ENCODE peak calls at places on chromosome 11, in eight cellular contexts. H is BJ; D is AG04450; F is hepatocyte; T is ovary; Q is HFF-Myc; X is CD8-positive, alpha-beta T cell; U is heart right ventricle. Z is an unnamed sample.

GRCh38 chr11:9144828-9145227 is 53.4 kb upstream of the SCUBE2 start:
- DNase-seq in H (no peak), Q (no peak), T (no peak), D (no peak), F (no peak), U (no peak), X (no peak), Z (peak)

GRCh38 chr11:73875840-73876239 is 806 bp downstream of the COA4 start:
- DNase-seq in T (no peak), U (no peak), D (no peak), H (no peak), F (peak), X (no peak), Q (no peak), Z (no peak)

GRCh38 chr11:44556735-44557409 is 8.6 kb upstream of the CD82 start:
- DNase-seq in T (peak), D (no peak), U (peak), F (peak), H (no peak), Q (no peak), X (peak), Z (peak)

GRCh38 chr11:40746282-40746681 is 713.2 kb downstream of the LRRC4C start:
- DNase-seq in U (no peak), H (no peak), Q (no peak), F (no peak), T (no peak), D (no peak), X (no peak), Z (no peak)

GRCh38 chr11:121914508-121914907 is 201.5 kb downstream of the BLID start:
- DNase-seq in U (no peak), X (no peak), D (no peak), Q (no peak), F (no peak), T (no peak), H (no peak), Z (no peak)

GRCh38 chr11:10663365-10663764 is 30.2 kb downstream of the IRAG1 start:
- DNase-seq in D (no peak), T (no peak), F (no peak), X (no peak), Q (no peak), H (no peak), U (no peak), Z (no peak)

GRCh38 chr11:65791719-65792213 is 4.9 kb downstream of the OVOL1 start:
- DNase-seq in U (no peak), H (no peak), X (no peak), F (no peak), Q (peak), D (no peak), T (no peak), Z (no peak)

GRCh38 chr11:116580828-116581227 is 192.0 kb downstream of the BUD13 start:
- DNase-seq in X (no peak), U (no peak), Q (no peak), T (no peak), D (no peak), H (no peak), F (no peak), Z (no peak)

GRCh38 chr11:11450744-11451362 is 97.8 kb upstream of the CSNK2A3 start:
- DNase-seq in D (peak), U (no peak), X (no peak), T (no peak), Q (no peak), F (no peak), H (no peak), Z (no peak)

GRCh38 chr11:65437436-65438227 is 15.0 kb downstream of the NEAT1 start:
- DNase-seq in D (no peak), X (no peak), Q (no peak), F (peak), H (no peak), U (no peak), T (no peak), Z (peak)

GRCh38 chr11:133164986-133165385 is 367.3 kb downstream of the OPCML start:
- DNase-seq in U (no peak), F (no peak), H (no peak), Q (no peak), X (no peak), T (no peak), D (no peak), Z (no peak)

GRCh38 chr11:58739725-58740430 is 8.1 kb upstream of the GLYAT start:
- DNase-seq in U (no peak), H (peak), Q (no peak), F (no peak), T (no peak), X (no peak), D (no peak), Z (no peak)

GRCh38 chr11:32334822-32335221 is 100.5 kb downstream of the WT1 start:
- DNase-seq in U (no peak), F (peak), X (no peak), H (no peak), D (no peak), T (no peak), Q (no peak), Z (no peak)

GRCh38 chr11:60334005-60334620 is 7.1 kb downstream of the MS4A6E start:
- DNase-seq in X (peak), D (no peak), H (no peak), Q (peak), T (no peak), U (peak), F (peak), Z (peak)

GRCh38 chr11:47715082-47715669 is at the start of gene AGBL2:
- DNase-seq in H (no peak), Q (peak), X (peak), F (peak), D (peak), T (peak), U (peak), Z (peak)

GRCh38 chr11:2517016-2517385 is 72.2 kb downstream of the KCNQ1 start:
- DNase-seq in F (no peak), D (no peak), X (no peak), U (no peak), T (peak), Q (no peak), H (no peak), Z (no peak)

GRCh38 chr11:70772950-70773349 is 374.6 kb downstream of the CTTN start:
- DNase-seq in Q (no peak), U (no peak), F (no peak), H (no peak), X (no peak), D (no peak), T (no peak), Z (no peak)

GRCh38 chr11:113331436-113331835 is 17.1 kb downstream of the TTC12 start:
- DNase-seq in T (no peak), Q (no peak), X (no peak), H (no peak), D (no peak), F (no peak), U (no peak), Z (no peak)

GRCh38 chr11:48101958-48102357 is 114.7 kb upstream of the OR4B1 start:
- DNase-seq in T (no peak), F (no peak), Q (no peak), X (no peak), U (peak), D (no peak), H (no peak), Z (no peak)

GRCh38 chr11:110294509-110294908 is 1.9 kb downstream of the RDX start:
- DNase-seq in Q (no peak), T (no peak), H (no peak), F (no peak), X (no peak), D (no peak), U (no peak), Z (no peak)

GRCh38 chr11:9047986-9048522 is 43.3 kb downstream of the SCUBE2 start:
- DNase-seq in H (peak), D (peak), Q (no peak), U (peak), F (peak), T (no peak), X (no peak), Z (no peak)

GRCh38 chr11:67600324-67601029 is 6.3 kb upstream of the NDUFV1 start:
- DNase-seq in Q (no peak), U (no peak), D (no peak), H (no peak), F (no peak), X (no peak), T (no peak), Z (no peak)

GRCh38 chr11:70156291-70157037 is 46.6 kb upstream of the FADD start:
- DNase-seq in X (no peak), H (no peak), U (no peak), D (no peak), F (no peak), Q (no peak), T (no peak), Z (no peak)

GRCh38 chr11:111528557-111528956 is 12.0 kb upstream of the LAYN start:
- DNase-seq in U (no peak), F (no peak), X (no peak), D (no peak), T (no peak), H (no peak), Q (no peak), Z (no peak)
- TF ChIP-seq CTCF in U (no peak), F (no peak), X (no peak), D (peak), T (no peak), H (peak), Q (peak), Z (no peak)

DNA sequence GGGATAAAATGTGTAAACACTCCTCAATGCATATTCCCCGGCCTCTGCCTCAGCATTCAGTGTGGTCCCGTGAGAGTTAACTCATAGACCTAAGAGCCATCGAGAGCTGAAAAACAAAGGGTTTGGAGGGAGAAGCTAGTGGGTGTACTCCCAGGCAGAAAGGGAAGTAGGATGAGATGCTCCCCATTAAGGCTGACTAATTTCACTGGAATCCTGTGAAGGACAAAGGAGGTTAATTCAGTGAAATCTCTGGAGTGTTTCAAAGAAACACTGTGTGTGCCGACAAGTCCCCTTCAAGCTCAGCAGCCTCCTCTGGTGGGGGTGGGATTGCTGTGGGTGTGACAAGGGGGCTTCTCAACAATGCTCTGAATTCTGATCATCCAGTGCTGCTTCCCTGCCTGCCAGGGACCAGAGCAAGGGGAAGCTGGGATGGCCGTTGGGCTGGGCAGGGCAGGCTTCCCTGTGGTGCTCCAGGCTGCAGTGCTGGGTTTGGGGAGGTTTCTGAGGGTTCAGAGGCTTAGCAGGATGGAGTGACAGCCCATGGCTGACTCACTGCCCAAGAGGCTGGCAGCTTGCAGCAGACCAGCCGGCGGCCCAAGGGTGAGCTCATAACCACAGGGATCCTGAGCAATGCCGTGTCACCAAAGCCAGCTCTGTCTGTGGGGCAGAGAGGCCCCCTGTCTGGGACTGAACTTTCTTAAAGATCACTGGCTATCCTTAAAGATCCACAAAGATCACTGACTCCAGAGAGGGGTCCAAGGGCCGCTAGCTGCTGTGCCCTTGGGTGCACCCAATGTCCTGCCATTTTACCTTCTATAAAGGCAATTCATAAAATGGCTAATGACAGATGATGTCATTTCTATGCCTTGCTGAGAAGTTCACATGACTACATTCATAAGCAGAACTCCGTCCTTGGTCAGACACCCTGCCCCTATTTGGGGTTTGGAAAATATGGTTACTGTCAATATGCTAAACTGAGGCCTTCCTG is 61.3 kb upstream of the BMAL1 start:
- DNase-seq in X (no peak), Q (peak), U (no peak), F (peak), T (no peak), H (peak), D (peak), Z (peak)
- TF ChIP-seq CTCF in X (no peak), Q (no peak), U (no peak), F (no peak), T (no peak), H (peak), D (no peak), Z (no peak)

DNA sequence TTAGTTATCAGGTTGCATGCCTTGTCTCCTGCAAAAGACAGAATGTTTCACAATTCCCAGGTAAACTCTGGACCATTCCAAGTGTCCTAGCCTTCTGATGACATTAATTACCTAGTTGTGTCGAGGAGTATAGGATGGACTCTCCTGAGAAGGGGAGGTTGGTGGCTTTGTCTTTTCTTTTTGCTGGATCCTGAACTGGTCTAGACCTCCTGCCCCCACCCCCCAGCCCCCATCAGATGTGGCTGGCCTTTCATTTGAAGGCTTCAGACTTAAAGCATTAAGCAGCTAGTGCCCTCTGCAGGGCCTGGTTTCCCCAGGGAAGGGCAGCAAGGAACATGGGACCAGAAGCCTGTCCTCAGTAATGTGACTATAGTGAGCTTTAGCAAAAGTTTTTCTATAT is 9.7 kb downstream of the MCAM start:
- DNase-seq in H (no peak), T (no peak), U (no peak), F (no peak), Q (no peak), X (no peak), D (no peak), Z (peak)
- TF ChIP-seq CTCF in H (peak), T (no peak), U (no peak), F (no peak), Q (peak), X (no peak), D (peak), Z (no peak)

DNA sequence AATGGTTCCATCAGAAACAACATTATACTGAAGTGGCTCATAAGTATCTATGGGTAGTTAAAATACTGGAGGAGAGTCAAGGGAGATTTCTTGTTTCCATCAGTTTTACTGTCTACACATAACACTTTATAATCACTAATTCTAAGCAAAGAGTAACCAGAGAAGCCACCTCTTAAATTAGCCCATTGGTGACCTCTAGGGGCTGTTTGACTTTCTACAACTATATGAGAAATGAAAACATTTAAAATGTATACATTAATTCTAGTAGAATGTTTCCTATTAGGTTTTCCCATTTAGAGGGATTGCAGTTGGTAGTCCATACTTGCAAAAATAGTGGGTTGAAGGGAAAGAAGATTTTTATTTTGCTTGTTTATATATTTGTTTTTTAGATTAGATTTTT is 504.3 kb downstream of the FAM181B start:
- DNase-seq in D (no peak), X (no peak), H (no peak), T (no peak), Q (no peak), F (peak), U (no peak), Z (no peak)
- TF ChIP-seq CTCF in D (peak), X (no peak), H (no peak), T (no peak), Q (no peak), F (peak), U (no peak), Z (peak)

DNA sequence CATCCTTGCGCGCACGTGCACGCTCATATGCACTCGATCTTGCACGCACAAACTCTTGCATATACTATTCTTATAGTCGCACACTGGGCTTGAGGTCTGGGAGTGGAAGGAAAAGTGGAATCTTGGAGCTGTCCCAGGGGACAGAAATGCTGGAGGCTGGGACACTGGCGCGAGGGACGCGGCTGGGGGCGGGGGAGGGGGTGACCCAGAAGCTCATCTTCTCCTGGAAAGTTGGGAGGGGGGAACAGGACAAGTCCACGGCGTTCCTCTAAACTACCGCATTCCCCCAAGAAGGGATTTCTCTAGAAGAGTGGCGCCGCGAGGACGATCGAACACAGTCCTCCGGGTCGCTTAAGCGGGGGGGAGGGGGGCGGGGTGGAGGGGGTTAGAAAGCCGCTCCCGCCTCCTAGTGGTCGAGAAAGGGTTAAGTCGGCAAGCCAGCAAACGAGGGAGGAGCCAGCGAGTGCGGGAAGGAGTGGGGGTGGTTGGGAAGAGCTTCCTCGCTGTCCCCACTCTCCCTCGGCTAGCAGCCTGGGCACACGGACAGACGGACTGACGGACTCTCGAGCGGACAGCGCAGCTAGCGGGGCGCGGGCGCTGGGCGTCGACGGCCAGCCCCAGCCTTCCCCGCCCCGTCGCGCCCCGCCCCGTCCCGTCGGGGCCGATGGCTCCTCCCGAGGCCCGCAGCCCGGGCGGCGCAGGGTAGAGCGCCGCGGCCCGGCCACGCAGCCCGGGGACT is at the start of gene RTN4RL2:
- DNase-seq in U (peak), X (no peak), H (no peak), D (no peak), T (no peak), Q (no peak), F (peak), Z (peak)
- TF ChIP-seq CTCF in U (no peak), X (no peak), H (peak), D (peak), T (no peak), Q (peak), F (no peak), Z (peak)